ENCODE peak calls at places on chromosomes 5 and 9, in nine cellular contexts. One of them, this sample, is unnamed.

GRCh38 chr9:86637515-86637914 is 283.3 kb upstream of the TUT7 start:
- DNase-seq in breast epithelium: no peak
- DNase-seq in ovary: peak; percentile 41
- DNase-seq in gastrocnemius medialis: no peak
- DNase-seq in NB4: peak; percentile 17
- DNase-seq in suprapubic skin: no peak
- DNase-seq in HepG2: no peak
- DNase-seq in A549: no peak
- DNase-seq in upper lobe of left lung: peak; percentile 20
- DNase-seq in this sample: peak; percentile 47

GRCh38 chr9:75422939-75423522 is 334.7 kb downstream of the OSTF1 start:
- DNase-seq in breast epithelium: no peak
- DNase-seq in ovary: no peak
- DNase-seq in gastrocnemius medialis: no peak
- DNase-seq in NB4: no peak
- DNase-seq in suprapubic skin: no peak
- DNase-seq in HepG2: no peak
- DNase-seq in A549: no peak
- DNase-seq in upper lobe of left lung: no peak
- DNase-seq in this sample: no peak

GRCh38 chr5:115962565-115963402 is 509 bp downstream of the LVRN start:
- DNase-seq in breast epithelium: no peak
- DNase-seq in ovary: peak; percentile 22
- DNase-seq in gastrocnemius medialis: no peak
- DNase-seq in NB4: no peak
- DNase-seq in suprapubic skin: peak; percentile 72
- DNase-seq in HepG2: no peak
- DNase-seq in A549: no peak
- DNase-seq in upper lobe of left lung: peak; percentile 85
- DNase-seq in this sample: no peak

GRCh38 chr9:15287309-15287708 is 19.7 kb downstream of the TTC39B start:
- DNase-seq in breast epithelium: no peak
- DNase-seq in ovary: no peak
- DNase-seq in gastrocnemius medialis: no peak
- DNase-seq in NB4: no peak
- DNase-seq in suprapubic skin: no peak
- DNase-seq in HepG2: no peak
- DNase-seq in A549: no peak
- DNase-seq in upper lobe of left lung: no peak
- DNase-seq in this sample: no peak

GRCh38 chr9:90300901-90301688 is 341.5 kb downstream of the DIRAS2 start:
- DNase-seq in breast epithelium: no peak
- DNase-seq in ovary: no peak
- DNase-seq in gastrocnemius medialis: no peak
- DNase-seq in NB4: peak; percentile 42
- DNase-seq in suprapubic skin: no peak
- DNase-seq in HepG2: no peak
- DNase-seq in A549: peak; percentile 82
- DNase-seq in upper lobe of left lung: no peak
- DNase-seq in this sample: peak; percentile 91

GRCh38 chr9:33823801-33824200 is 6.8 kb downstream of the UBE2R2 start:
- DNase-seq in breast epithelium: no peak
- DNase-seq in ovary: no peak
- DNase-seq in gastrocnemius medialis: no peak
- DNase-seq in NB4: no peak
- DNase-seq in suprapubic skin: no peak
- DNase-seq in HepG2: no peak
- DNase-seq in A549: no peak
- DNase-seq in upper lobe of left lung: no peak
- DNase-seq in this sample: no peak

GRCh38 chr5:56649569-56649968 is 165.8 kb upstream of the MAP3K1 start:
- DNase-seq in breast epithelium: no peak
- DNase-seq in ovary: no peak
- DNase-seq in gastrocnemius medialis: no peak
- DNase-seq in NB4: no peak
- DNase-seq in suprapubic skin: no peak
- DNase-seq in HepG2: no peak
- DNase-seq in A549: no peak
- DNase-seq in upper lobe of left lung: peak; percentile 2
- DNase-seq in this sample: no peak

GRCh38 chr9:107137495-107138202 is 145.4 kb upstream of the RAD23B start:
- DNase-seq in breast epithelium: no peak
- DNase-seq in ovary: no peak
- DNase-seq in gastrocnemius medialis: no peak
- DNase-seq in NB4: peak; percentile 31
- DNase-seq in suprapubic skin: no peak
- DNase-seq in HepG2: peak; percentile 21
- DNase-seq in A549: peak; percentile 48
- DNase-seq in upper lobe of left lung: no peak
- DNase-seq in this sample: peak; percentile 64

GRCh38 chr5:180154821-180155220 is 54.2 kb downstream of the RASGEF1C start:
- DNase-seq in breast epithelium: no peak
- DNase-seq in ovary: no peak
- DNase-seq in gastrocnemius medialis: no peak
- DNase-seq in NB4: no peak
- DNase-seq in suprapubic skin: no peak
- DNase-seq in HepG2: no peak
- DNase-seq in A549: no peak
- DNase-seq in upper lobe of left lung: peak; percentile 30
- DNase-seq in this sample: no peak

GRCh38 chr5:95241635-95242034 is 43.3 kb downstream of the MCTP1 start:
- DNase-seq in breast epithelium: no peak
- DNase-seq in ovary: no peak
- DNase-seq in gastrocnemius medialis: no peak
- DNase-seq in NB4: peak; percentile 21
- DNase-seq in suprapubic skin: no peak
- DNase-seq in HepG2: no peak
- DNase-seq in A549: no peak
- DNase-seq in upper lobe of left lung: no peak
- DNase-seq in this sample: no peak

GRCh38 chr5:130023604-130024003 is 119.3 kb downstream of the CHSY3 start:
- DNase-seq in breast epithelium: no peak
- DNase-seq in ovary: no peak
- DNase-seq in gastrocnemius medialis: no peak
- DNase-seq in NB4: no peak
- DNase-seq in suprapubic skin: no peak
- DNase-seq in HepG2: no peak
- DNase-seq in A549: no peak
- DNase-seq in upper lobe of left lung: no peak
- DNase-seq in this sample: no peak

GRCh38 chr9:129525781-129526180 is 95.1 kb downstream of the C9orf50 start:
- DNase-seq in breast epithelium: no peak
- DNase-seq in ovary: no peak
- DNase-seq in gastrocnemius medialis: no peak
- DNase-seq in NB4: peak; percentile 56
- DNase-seq in suprapubic skin: no peak
- DNase-seq in HepG2: no peak
- DNase-seq in A549: no peak
- DNase-seq in upper lobe of left lung: no peak
- DNase-seq in this sample: no peak

GRCh38 chr9:137619240-137620090 is 660 bp downstream of the EHMT1 start:
- DNase-seq in breast epithelium: no peak
- DNase-seq in ovary: peak; percentile 42
- DNase-seq in gastrocnemius medialis: no peak
- DNase-seq in NB4: peak; percentile 55
- DNase-seq in suprapubic skin: no peak
- DNase-seq in HepG2: no peak
- DNase-seq in A549: peak; percentile 46
- DNase-seq in upper lobe of left lung: peak; percentile 91
- DNase-seq in this sample: peak; percentile 91

GRCh38 chr9:87201316-87201715 is 254.0 kb upstream of the GAS1 start:
- DNase-seq in breast epithelium: no peak
- DNase-seq in ovary: no peak
- DNase-seq in gastrocnemius medialis: no peak
- DNase-seq in NB4: no peak
- DNase-seq in suprapubic skin: no peak
- DNase-seq in HepG2: no peak
- DNase-seq in A549: no peak
- DNase-seq in upper lobe of left lung: no peak
- DNase-seq in this sample: no peak

DNA sequence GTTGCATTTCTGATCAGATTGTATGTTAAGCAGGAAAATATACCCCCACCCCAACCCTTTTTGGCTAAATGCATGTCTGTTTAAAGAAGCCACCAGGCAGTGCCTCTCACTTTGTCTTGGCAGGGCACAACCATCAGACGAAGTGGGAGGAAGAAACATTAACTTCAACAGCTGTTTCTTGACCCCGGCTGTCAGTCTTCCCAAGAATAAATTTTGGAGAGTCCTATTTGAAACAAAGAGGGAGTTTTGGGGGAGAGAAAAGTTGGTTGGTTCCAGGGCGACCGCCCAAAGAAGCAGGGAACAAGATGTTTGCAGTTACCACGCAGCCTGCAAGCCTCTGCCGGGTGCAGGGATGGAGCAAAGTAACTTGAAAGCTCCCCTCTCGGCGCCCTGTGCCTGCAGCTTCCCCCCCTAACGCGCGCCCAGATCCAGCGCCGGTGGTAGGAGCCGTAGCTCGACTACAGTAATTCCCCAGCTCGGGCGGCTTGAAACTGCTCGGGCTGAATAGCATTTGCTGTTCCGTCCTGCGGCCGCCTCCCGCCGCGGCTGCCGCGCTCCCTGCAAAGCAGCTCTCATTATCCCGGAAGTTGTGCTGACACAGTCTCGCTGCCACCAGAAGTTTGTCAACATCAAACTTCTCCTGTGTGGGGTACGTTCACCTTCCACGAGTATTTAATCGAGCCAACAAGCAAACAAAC is 100.7 kb upstream of the SSBP2 start:
- DNase-seq in breast epithelium: peak; percentile 93
- DNase-seq in ovary: peak; percentile 96
- DNase-seq in gastrocnemius medialis: peak; percentile 89
- DNase-seq in NB4: peak; percentile 97
- DNase-seq in suprapubic skin: peak; percentile 96
- DNase-seq in HepG2: peak; percentile 58
- DNase-seq in A549: peak; percentile 89
- DNase-seq in upper lobe of left lung: peak; percentile 99
- DNase-seq in this sample: peak; percentile 81
- TF ChIP-seq POLR2A in breast epithelium: peak; percentile 30
- TF ChIP-seq POLR2A in ovary: no peak
- TF ChIP-seq POLR2A in gastrocnemius medialis: peak; percentile 29
- TF ChIP-seq POLR2A in NB4: peak; percentile 70
- TF ChIP-seq POLR2A in suprapubic skin: no peak
- TF ChIP-seq POLR2A in HepG2: no peak
- TF ChIP-seq POLR2A in A549: no peak
- TF ChIP-seq POLR2A in upper lobe of left lung: peak; percentile 68
- TF ChIP-seq POLR2A in this sample: peak; percentile 37

GRCh38 chr5:176648467-176649194 is 1.3 kb downstream of the TSPAN17 start:
- DNase-seq in breast epithelium: no peak
- DNase-seq in ovary: no peak
- DNase-seq in gastrocnemius medialis: no peak
- DNase-seq in NB4: no peak
- DNase-seq in suprapubic skin: no peak
- DNase-seq in HepG2: no peak
- DNase-seq in A549: no peak
- DNase-seq in upper lobe of left lung: no peak
- DNase-seq in this sample: no peak
- TF ChIP-seq POLR2A in breast epithelium: no peak
- TF ChIP-seq POLR2A in ovary: no peak
- TF ChIP-seq POLR2A in gastrocnemius medialis: no peak
- TF ChIP-seq POLR2A in NB4: no peak
- TF ChIP-seq POLR2A in suprapubic skin: no peak
- TF ChIP-seq POLR2A in HepG2: no peak
- TF ChIP-seq POLR2A in A549: no peak
- TF ChIP-seq POLR2A in upper lobe of left lung: no peak
- TF ChIP-seq POLR2A in this sample: no peak

DNA sequence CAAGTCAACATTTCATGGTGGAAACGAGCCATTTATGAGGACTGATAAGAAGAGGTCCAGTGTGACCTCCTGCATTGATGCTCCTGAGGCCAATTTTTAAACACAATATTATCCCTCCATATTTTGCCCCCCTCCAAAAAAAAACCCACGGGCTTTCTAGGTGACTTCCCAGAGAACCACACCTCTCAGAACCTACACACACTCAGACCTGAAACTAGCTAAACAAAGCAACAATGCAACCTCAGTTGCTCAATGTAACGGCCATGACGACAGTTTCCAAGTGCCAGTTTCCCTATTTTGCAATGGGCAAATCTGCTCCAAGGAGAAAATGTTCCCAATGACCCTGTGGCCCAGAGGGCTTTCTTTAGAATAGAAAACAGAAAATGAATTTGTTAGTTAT is 3.5 kb downstream of the NRG2 start:
- DNase-seq in breast epithelium: no peak
- DNase-seq in ovary: no peak
- DNase-seq in gastrocnemius medialis: peak; percentile 62
- DNase-seq in NB4: peak; percentile 14
- DNase-seq in suprapubic skin: no peak
- DNase-seq in HepG2: no peak
- DNase-seq in A549: no peak
- DNase-seq in upper lobe of left lung: no peak
- DNase-seq in this sample: no peak
- TF ChIP-seq POLR2A in breast epithelium: no peak
- TF ChIP-seq POLR2A in ovary: no peak
- TF ChIP-seq POLR2A in gastrocnemius medialis: peak; percentile 64
- TF ChIP-seq POLR2A in NB4: no peak
- TF ChIP-seq POLR2A in suprapubic skin: no peak
- TF ChIP-seq POLR2A in HepG2: no peak
- TF ChIP-seq POLR2A in A549: no peak
- TF ChIP-seq POLR2A in upper lobe of left lung: no peak
- TF ChIP-seq POLR2A in this sample: no peak

DNA sequence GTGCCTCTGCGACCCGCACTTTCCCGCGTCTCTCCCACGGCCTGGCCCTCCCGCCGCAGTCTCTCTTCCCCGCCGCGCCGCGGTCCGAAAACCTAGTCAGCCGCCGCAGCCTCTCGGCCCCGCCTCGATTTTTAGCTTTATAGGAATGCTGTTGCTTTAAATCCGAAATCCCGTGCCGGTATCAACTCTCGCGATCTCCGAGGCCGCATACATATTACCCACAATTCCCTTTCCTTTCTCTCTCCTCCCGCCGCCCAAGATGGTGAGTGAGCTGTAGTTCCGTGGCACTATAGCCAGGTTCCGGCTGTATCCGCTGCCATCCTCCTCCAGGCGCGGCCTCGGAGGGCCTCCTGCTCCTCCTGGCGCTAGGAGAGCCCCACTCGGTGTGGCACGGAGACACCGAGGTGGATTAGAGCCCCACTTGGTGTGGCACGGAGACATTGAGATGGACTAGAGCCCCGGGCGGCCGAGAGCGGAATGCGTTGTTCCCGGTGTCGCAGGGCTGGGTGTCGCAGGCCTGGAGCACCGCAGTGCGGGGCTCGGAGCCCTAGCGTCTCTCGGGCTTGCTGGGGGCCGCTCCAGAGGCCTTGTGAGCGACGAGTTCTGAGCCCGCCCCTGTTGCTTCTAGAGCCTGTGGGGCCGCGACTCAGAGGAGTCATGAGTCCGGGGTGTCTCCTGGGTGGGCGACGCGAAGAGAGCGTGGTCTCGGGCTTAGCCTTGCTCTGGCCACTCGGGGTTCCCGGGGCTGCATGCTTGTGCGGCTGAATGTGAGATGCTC is at the start of the genes MED22 and RPL7A:
- DNase-seq in breast epithelium: peak; percentile 94
- DNase-seq in ovary: peak; percentile 96
- DNase-seq in gastrocnemius medialis: peak; percentile 86
- DNase-seq in NB4: peak; percentile 95
- DNase-seq in suprapubic skin: peak; percentile 94
- DNase-seq in HepG2: peak; percentile 94
- DNase-seq in A549: peak; percentile 90
- DNase-seq in upper lobe of left lung: peak; percentile 92
- DNase-seq in this sample: peak; percentile 89
- TF ChIP-seq POLR2A in breast epithelium: peak; percentile 70
- TF ChIP-seq POLR2A in ovary: peak; percentile 90
- TF ChIP-seq POLR2A in gastrocnemius medialis: peak; percentile 82
- TF ChIP-seq POLR2A in NB4: peak; percentile 98
- TF ChIP-seq POLR2A in suprapubic skin: peak; percentile 87
- TF ChIP-seq POLR2A in HepG2: peak; percentile 99
- TF ChIP-seq POLR2A in A549: peak; percentile 99
- TF ChIP-seq POLR2A in upper lobe of left lung: peak; percentile 93
- TF ChIP-seq POLR2A in this sample: peak; percentile 95

GRCh38 chr5:173144200-173145176 is at the start of gene BNIP1:
- DNase-seq in breast epithelium: peak; percentile 98
- DNase-seq in ovary: peak; percentile 94
- DNase-seq in gastrocnemius medialis: peak; percentile 77
- DNase-seq in NB4: peak; percentile 93
- DNase-seq in suprapubic skin: peak; percentile 96
- DNase-seq in HepG2: peak; percentile 90
- DNase-seq in A549: peak; percentile 95
- DNase-seq in upper lobe of left lung: peak; percentile 97
- DNase-seq in this sample: peak; percentile 85
- TF ChIP-seq POLR2A in breast epithelium: peak; percentile 31
- TF ChIP-seq POLR2A in ovary: peak; percentile 39
- TF ChIP-seq POLR2A in gastrocnemius medialis: peak; percentile 33
- TF ChIP-seq POLR2A in NB4: peak; percentile 64
- TF ChIP-seq POLR2A in suprapubic skin: no peak
- TF ChIP-seq POLR2A in HepG2: peak; percentile 84
- TF ChIP-seq POLR2A in A549: peak; percentile 40
- TF ChIP-seq POLR2A in upper lobe of left lung: peak; percentile 71
- TF ChIP-seq POLR2A in this sample: peak; percentile 20

This sample was measured in H54.